ENCODE peak calls at places on chromosomes 11 and 22, in six cellular contexts. A, U, E, X, G and Z are unnamed samples.

GRCh38 chr11:67113231-67113721 is 5.8 kb upstream of the KDM2A start:
- DNase-seq in A (peak; percentile 95), E (no peak), X (no peak), G (no peak), U (no peak), Z (no peak)

GRCh38 chr11:70895061-70895670 is 357.2 kb downstream of the SHANK2 start:
- DNase-seq in G (no peak), E (no peak), U (no peak), X (no peak), A (no peak), Z (no peak)

GRCh38 chr22:38137876-38138687 is 27.6 kb upstream of the BAIAP2L2 start:
- DNase-seq in A (no peak), E (no peak), G (no peak), X (no peak), U (no peak), Z (no peak)

GRCh38 chr22:37282385-37282677 is at the start of gene CYTH4:
- DNase-seq in G (no peak), U (no peak), A (no peak), X (no peak), E (no peak), Z (no peak)

GRCh38 chr11:116096596-116096995 is 592.4 kb upstream of the CADM1 start:
- DNase-seq in X (no peak), E (no peak), U (no peak), G (no peak), A (no peak), Z (no peak)

GRCh38 chr11:44992181-44992582 is 41.5 kb upstream of the TP53I11 start:
- DNase-seq in U (no peak), A (no peak), G (no peak), X (no peak), E (peak; percentile 23), Z (no peak)

GRCh38 chr22:49983148-49984042 is 22.8 kb downstream of the PIM3 start:
- DNase-seq in A (no peak), X (peak; percentile 69), G (no peak), E (no peak), U (no peak), Z (no peak)

GRCh38 chr22:46219650-46220049 is 30.4 kb downstream of the CDPF1 start:
- DNase-seq in A (peak; percentile 93), E (no peak), U (no peak), X (no peak), G (no peak), Z (no peak)

GRCh38 chr11:36577859-36578258 is 10.1 kb downstream of the RAG1 start:
- DNase-seq in U (peak; percentile 83), E (peak; percentile 30), X (no peak), A (no peak), G (peak; percentile 14), Z (no peak)

GRCh38 chr11:114115406-114116054 is 56.0 kb downstream of the ZBTB16 start:
- DNase-seq in U (no peak), G (no peak), A (no peak), E (no peak), X (no peak), Z (no peak)

GRCh38 chr11:121451178-121451981 is 734 bp upstream of the SORL1 start:
- DNase-seq in G (no peak), U (no peak), X (no peak), E (no peak), A (no peak), Z (no peak)

GRCh38 chr22:36249160-36249559 is 3.8 kb upstream of the APOL1 start:
- DNase-seq in X (no peak), U (no peak), A (no peak), E (no peak), G (no peak), Z (no peak)

GRCh38 chr11:78351979-78352731 is 65.5 kb downstream of the GAB2 start:
- DNase-seq in A (no peak), X (peak; percentile 47), G (no peak), E (no peak), U (no peak), Z (no peak)

GRCh38 chr11:100581318-100581717 is 105.8 kb upstream of the ARHGAP42 start:
- DNase-seq in X (no peak), A (no peak), U (no peak), E (no peak), G (no peak), Z (no peak)

GRCh38 chr11:83238111-83238510 is 44.6 kb downstream of the ANKRD42 start:
- DNase-seq in X (no peak), E (no peak), A (no peak), U (peak; percentile 8), G (peak; percentile 73), Z (no peak)

GRCh38 chr22:38088723-38089473 is 4.9 kb upstream of the SLC16A8 start:
- DNase-seq in U (peak; percentile 12), A (no peak), G (no peak), X (peak; percentile 61), E (peak; percentile 70), Z (peak; percentile 15)

GRCh38 chr22:47943729-47944700 is 1181.6 kb downstream of the TBC1D22A start:
- DNase-seq in E (no peak), A (no peak), G (no peak), U (no peak), X (no peak), Z (no peak)

GRCh38 chr22:47944941-47945340 is 1182.5 kb downstream of the TBC1D22A start:
- DNase-seq in E (no peak), G (no peak), A (no peak), U (no peak), X (no peak), Z (no peak)

DNA sequence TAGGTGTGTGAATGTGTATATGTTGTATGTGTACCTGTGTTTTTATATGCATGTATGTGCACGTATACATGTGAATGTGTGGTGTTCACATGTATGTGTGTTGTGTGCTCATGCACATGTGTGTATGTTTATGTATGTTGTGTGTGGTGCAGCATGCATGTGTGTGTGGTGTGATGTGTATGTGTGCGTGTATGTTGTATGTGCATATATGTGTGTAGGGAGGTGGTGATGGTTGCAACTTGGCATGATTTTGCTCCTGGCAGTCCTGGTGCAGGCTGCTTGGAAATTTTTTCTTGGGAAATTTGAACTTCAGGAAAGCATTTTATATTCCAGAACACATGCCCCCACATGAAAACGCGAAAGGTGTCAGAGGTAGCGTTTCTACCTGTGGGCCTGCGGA is 1177.8 kb downstream of the TBC1D22A start:
- DNase-seq in A (no peak), X (no peak), G (no peak), E (no peak), U (no peak), Z (no peak)
- H3K4me2 ChIP-seq in A (no peak overlapping the region), X (no peak overlapping the region), G (no peak overlapping the region), E (no peak overlapping the region), U (no peak overlapping the region), Z (no peak overlapping the region)

DNA sequence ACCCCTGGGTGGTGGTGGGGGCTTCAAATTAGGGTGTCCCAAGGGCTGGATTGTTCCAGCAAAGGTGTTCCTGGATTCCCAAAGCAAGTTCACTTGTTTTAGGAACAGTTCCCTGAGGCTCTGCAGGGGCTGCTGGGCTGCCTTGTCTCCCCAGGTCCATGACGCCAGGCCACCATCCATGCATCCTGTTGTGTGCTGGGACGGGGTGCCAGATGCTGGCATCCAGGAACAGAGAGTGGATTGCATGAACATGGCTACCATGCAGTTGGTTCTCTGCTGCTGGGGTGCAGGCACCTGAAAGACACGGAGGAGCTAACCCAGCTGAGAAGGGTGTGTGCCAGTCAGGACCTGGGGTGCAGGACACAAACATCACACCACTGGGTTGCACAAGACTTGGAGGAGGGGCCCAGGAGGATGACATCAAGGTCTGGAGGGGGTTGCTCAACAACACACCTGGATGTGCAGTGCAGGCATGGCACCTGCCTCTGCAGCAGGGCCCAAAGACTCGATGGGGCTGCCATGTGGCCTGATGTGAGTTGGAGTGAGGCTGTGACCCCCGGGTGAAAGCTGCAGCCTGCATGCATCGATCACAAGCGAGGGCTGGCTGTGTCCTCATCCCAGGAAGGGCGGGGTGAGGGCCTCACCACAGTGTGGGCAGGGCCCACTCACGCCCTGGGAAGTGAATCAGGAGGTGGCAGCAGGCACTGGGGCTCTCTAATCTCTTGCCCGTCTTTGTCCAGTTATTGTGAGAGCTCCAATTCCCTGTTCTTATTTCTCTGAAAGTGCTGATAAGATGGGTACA is 74.0 kb upstream of the CLDN5 start:
- DNase-seq in G (no peak), X (no peak), U (no peak), E (peak; percentile 19), A (no peak), Z (no peak)
- H3K4me2 ChIP-seq in G (no peak overlapping the region), X (no peak overlapping the region), U (no peak overlapping the region), E (no peak overlapping the region), A (no peak overlapping the region), Z (no peak overlapping the region)

GRCh38 chr11:65589444-65590239 is 6.0 kb downstream of the KCNK7 start:
- DNase-seq in G (no peak), X (no peak), A (no peak), U (no peak), E (no peak), Z (no peak)

GRCh38 chr11:65588199-65589054 is 7.2 kb downstream of the KCNK7 start:
- DNase-seq in G (peak; percentile 32), U (peak; percentile 29), E (peak; percentile 64), X (peak; percentile 88), A (peak; percentile 94), Z (no peak)

GRCh38 chr11:65592840-65593517 is 2.6 kb downstream of the KCNK7 start:
- DNase-seq in A (no peak), U (no peak), X (peak; percentile 31), E (no peak), G (no peak), Z (peak; percentile 79)

GRCh38 chr11:65591939-65592814 is 3.4 kb downstream of the KCNK7 start:
- DNase-seq in G (peak; percentile 44), X (no peak), A (no peak), U (peak; percentile 84), E (no peak), Z (no peak)

GRCh38 chr11:65590240-65590738 is 5.3 kb downstream of the KCNK7 start:
- DNase-seq in U (no peak), E (no peak), X (no peak), G (peak; percentile 62), A (no peak), Z (no peak)
- H3K4me2 ChIP-seq in U (no peak overlapping the region), E (no peak overlapping the region), X (no peak overlapping the region), G (no peak overlapping the region), A (no peak overlapping the region), Z (no peak overlapping the region)

GRCh38 chr11:103528596-103528995 is 419.4 kb downstream of the DYNC2H1 start:
- DNase-seq in A (no peak), U (peak; percentile 47), G (no peak), X (no peak), E (peak; percentile 20), Z (no peak)

GRCh38 chr11:103530257-103530656 is 421.0 kb downstream of the DYNC2H1 start:
- DNase-seq in E (peak; percentile 70), X (no peak), U (peak; percentile 54), A (no peak), G (peak; percentile 32), Z (no peak)

GRCh38 chr11:103532133-103532788 is 423.0 kb downstream of the DYNC2H1 start:
- DNase-seq in E (peak; percentile 84), G (peak; percentile 79), A (no peak), X (no peak), U (peak; percentile 87), Z (no peak)

GRCh38 chr11:103528046-103528445 is 418.8 kb downstream of the DYNC2H1 start:
- DNase-seq in E (no peak), U (no peak), X (no peak), G (no peak), A (no peak), Z (no peak)

DNA sequence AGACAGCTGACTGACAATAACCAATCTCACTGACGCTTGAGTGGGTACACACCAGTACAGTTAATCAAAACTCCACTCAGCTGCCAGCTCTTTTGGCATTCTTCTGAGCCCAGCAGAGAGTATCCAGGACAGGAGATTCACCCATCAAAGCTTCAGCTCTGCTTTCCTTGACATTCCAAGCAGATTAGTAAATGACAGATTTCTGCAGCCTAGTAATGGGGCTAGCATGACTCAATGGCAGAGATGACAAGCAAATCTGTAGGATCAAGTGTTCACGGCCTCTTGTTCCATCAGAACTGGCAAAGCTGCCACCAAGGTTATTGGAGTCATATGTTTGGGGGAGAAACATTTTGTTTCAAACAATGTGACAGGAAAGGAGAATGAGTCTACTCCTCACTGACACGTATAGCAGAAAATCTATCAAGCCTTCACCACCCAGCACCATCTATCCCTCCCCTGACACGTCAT is 420.0 kb downstream of the DYNC2H1 start:
- DNase-seq in A (no peak), X (no peak), E (peak; percentile 94), G (peak; percentile 78), U (peak; percentile 88), Z (peak; percentile 79)
- H3K4me2 ChIP-seq in A (no peak overlapping the region), X (peak overlapping the region; percentile 39), E (peak overlapping the region; percentile 60), G (no peak overlapping the region), U (peak overlapping the region; percentile 78), Z (peak overlapping the region; percentile 7)